ENCODE peak calls at places on chromosomes 4 and X, in four cellular contexts. E is spleen, Y is ascending aorta, J is OCI-LY7. Q is an unnamed sample.
A peak's percentile ranks its signal among the peaks of the same experiment; 100 is the strongest.

GRCh38 chrX:130114141-130114561 is 3.9 kb upstream of the ELF4 start:
- DNase-seq in E (no peak), Y (no peak), J (no peak), Q (no peak)

GRCh38 chrX:71178908-71179307 is 34.3 kb downstream of the NLGN3 start:
- DNase-seq in E (no peak), Y (no peak), J (peak; percentile 64), Q (peak; percentile 78)

GRCh38 chr4:95293014-95293413 is 255.8 kb downstream of the UNC5C start:
- DNase-seq in E (no peak), Y (no peak), J (no peak), Q (no peak)

GRCh38 chr4:99201687-99202086 is 17.4 kb downstream of the ADH6 start:
- DNase-seq in E (no peak), Y (no peak), J (no peak), Q (no peak)

GRCh38 chr4:174324246-174324645 is 40.5 kb downstream of the CEP44 start:
- DNase-seq in E (no peak), Y (no peak), J (no peak), Q (no peak)

GRCh38 chr4:92175250-92175649 is 128.5 kb upstream of the GRID2 start:
- DNase-seq in E (no peak), Y (no peak), J (no peak), Q (no peak)

GRCh38 chr4:170672571-170672970 is 582.8 kb upstream of the AADAT start:
- DNase-seq in E (no peak), Y (no peak), J (no peak), Q (no peak)

GRCh38 chr4:80184053-80184790 is 13.1 kb upstream of the PRDM8 start:
- DNase-seq in E (peak; percentile 98), Y (no peak), J (peak; percentile 70), Q (peak; percentile 95)

GRCh38 chr4:128663325-128663724 is 146.2 kb upstream of the JADE1 start:
- DNase-seq in E (no peak), Y (no peak), J (peak; percentile 82), Q (no peak)

GRCh38 chrX:747176-747575 is 116.6 kb downstream of the SHOX start:
- DNase-seq in E (peak; percentile 20), Y (no peak), J (no peak), Q (no peak)

GRCh38 chrX:120468071-120468470 is 1.0 kb downstream of the LAMP2 start:
- DNase-seq in E (no peak), Y (no peak), J (peak; percentile 22), Q (no peak)

GRCh38 chrX:139559383-139560042 is 29.0 kb downstream of the F9 start:
- DNase-seq in E (no peak), Y (no peak), J (peak; percentile 76), Q (no peak)

GRCh38 chr4:160372390-160372789 is 1269.5 kb downstream of the RAPGEF2 start:
- DNase-seq in E (no peak), Y (no peak), J (no peak), Q (no peak)

GRCh38 chrX:349196-349595 is 30.6 kb upstream of the GTPBP6 start:
- DNase-seq in E (peak; percentile 64), Y (no peak), J (no peak), Q (peak; percentile 47)

GRCh38 chr4:41753942-41754341 is 5.4 kb upstream of the PHOX2B start:
- DNase-seq in E (no peak), Y (no peak), J (no peak), Q (no peak)

GRCh38 chrX:86805241-86805640 is 657.0 kb downstream of the DACH2 start:
- DNase-seq in E (no peak), Y (no peak), J (no peak), Q (no peak)

GRCh38 chr4:10157478-10158354 is 41.1 kb upstream of the WDR1 start:
- DNase-seq in E (no peak), Y (no peak), J (peak; percentile 55), Q (peak; percentile 86)

GRCh38 chrX:133523094-133523493 is 107.8 kb upstream of the GPC4 start:
- DNase-seq in E (no peak), Y (no peak), J (no peak), Q (no peak)

GRCh38 chrX:53685711-53686110 is 808 bp downstream of the HUWE1 start:
- DNase-seq in E (no peak), Y (no peak), J (peak; percentile 18), Q (no peak)

GRCh38 chr4:82704156-82704555 is 94.4 kb downstream of the SCD5 start:
- DNase-seq in E (no peak), Y (no peak), J (no peak), Q (no peak)

GRCh38 chr4:8355864-8356565 is 84.5 kb downstream of the ACOX3 start:
- DNase-seq in E (no peak), Y (no peak), J (no peak), Q (peak; percentile 77)

GRCh38 chr4:80137631-80138030 is 59.7 kb upstream of the PRDM8 start:
- DNase-seq in E (no peak), Y (no peak), J (no peak), Q (no peak)

GRCh38 chrX:130626521-130626920 is 224.7 kb downstream of the RBMX2 start:
- DNase-seq in E (no peak), Y (no peak), J (no peak), Q (no peak)

GRCh38 chrX:71118985-71119535 is 664 bp downstream of the MED12 start:
- DNase-seq in E (no peak), Y (no peak), J (no peak), Q (no peak)

GRCh38 chrX:129786210-129786651 is 6.5 kb downstream of the SASH3 start:
- DNase-seq in E (no peak), Y (no peak), J (peak; percentile 83), Q (no peak)

GRCh38 chrX:118779581-118779980 is 44.0 kb upstream of the ZCCHC12 start:
- DNase-seq in E (no peak), Y (no peak), J (no peak), Q (no peak)

GRCh38 chr4:36255575-36255974 is 11.3 kb upstream of the ARAP2 start:
- DNase-seq in E (no peak), Y (no peak), J (peak; percentile 76), Q (no peak)

DNA sequence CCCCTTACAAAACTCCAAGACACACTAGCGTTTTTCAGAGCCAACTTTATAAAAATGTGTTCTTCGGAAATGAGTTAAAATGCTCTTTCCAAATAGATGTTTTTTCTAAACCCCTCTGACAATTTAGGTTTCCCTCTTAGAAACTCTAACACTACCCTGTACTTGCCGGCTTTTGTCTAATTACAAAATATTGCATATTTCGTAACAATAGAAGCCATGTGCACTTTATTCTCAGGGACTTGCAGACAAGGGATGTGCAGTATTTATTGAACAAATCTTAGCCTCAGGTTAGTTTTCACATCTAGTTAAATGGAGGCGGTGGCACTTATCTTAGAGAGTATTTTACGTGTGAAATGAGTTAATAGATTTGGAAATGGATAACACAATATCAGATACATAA is 547 bp upstream of the PABPC4L start:
- DNase-seq in E (no peak), Y (no peak), J (no peak), Q (no peak)
- H3K4me3 ChIP-seq in E (no peak overlapping the region), Y (peak overlapping the region; percentile 69), J (no peak overlapping the region), Q (peak overlapping the region; percentile 53)

DNA sequence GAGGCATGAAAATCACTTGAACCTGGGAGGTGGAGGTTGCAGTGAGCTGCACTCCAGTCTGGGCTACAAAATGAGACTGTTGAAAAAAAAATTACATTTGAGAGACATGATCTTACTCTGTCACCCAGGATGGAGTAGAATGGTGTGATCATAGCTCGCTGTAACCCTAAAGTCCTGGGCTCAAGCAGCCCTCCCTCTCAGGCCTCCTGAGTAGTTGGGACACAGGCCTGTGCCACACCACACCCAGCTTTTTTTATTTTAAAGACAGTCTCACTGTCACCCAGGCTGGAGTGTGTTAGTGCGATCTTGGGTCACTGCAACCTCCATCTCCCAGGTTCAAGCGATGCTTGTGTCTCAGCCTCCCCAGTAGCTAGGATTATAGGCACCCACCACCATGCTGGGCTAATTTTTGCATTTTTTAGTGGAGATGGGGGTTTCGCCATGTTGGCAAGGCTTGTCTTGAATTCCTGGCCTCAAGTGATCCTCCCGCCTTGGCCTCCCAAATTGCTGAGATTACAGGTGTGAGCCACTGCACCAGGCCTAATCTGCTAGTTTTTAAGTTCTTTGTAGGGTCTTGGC is 6.1 kb downstream of the RPS3A start:
- DNase-seq in E (no peak), Y (no peak), J (no peak), Q (no peak)
- H3K27ac ChIP-seq in E (no peak overlapping the region), Y (no peak overlapping the region), J (no peak overlapping the region), Q (no peak overlapping the region)

DNA sequence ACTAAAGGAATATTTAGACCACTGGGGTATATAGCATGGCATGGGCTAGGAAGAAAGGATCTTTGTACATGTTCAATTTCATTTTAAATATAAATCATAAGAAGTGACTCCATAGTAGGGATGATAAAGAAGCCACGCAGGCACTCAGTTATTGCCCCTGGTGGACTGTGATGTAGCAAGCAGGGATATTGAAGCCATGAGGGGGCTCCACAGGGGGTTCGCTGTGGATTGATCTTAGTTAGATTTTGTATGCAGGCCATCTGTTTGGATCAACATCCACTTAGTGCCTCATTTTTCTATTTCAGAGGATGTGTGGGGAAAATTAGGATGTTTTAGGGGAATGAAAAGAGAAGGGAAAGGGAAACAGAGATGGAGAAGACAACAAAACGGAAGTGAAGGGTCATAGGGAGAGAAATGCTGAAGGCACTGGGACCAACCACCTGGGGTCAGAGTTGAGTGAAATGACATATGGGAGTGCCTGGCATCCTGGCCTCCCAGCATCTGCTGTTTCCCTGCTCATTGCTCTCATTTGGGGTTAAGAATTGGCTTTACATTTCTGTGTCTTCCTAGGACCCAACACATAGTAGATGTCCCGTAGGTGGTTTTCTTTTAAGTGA is 11.2 kb upstream of the FREM3 start:
- DNase-seq in E (no peak), Y (no peak), J (no peak), Q (no peak)
- TF ChIP-seq CTCF in E (no peak), Y (no peak), J (no peak), Q (no peak)

GRCh38 chrX:46754450-46755075 is 4.4 kb downstream of the SLC9A7 start:
- DNase-seq in E (no peak), Y (no peak), J (peak; percentile 76), Q (no peak)
- H3K4me3 ChIP-seq in E (no peak overlapping the region), Y (no peak overlapping the region), J (peak overlapping the region; percentile 62), Q (no peak overlapping the region)

GRCh38 chr4:163391756-163392155 is 48.1 kb downstream of the NPY5R start:
- DNase-seq in E (no peak), Y (no peak), J (no peak), Q (no peak)
- H3K27ac ChIP-seq in E (peak overlapping the region; percentile 53), Y (no peak overlapping the region), J (no peak overlapping the region), Q (no peak overlapping the region)

DNA sequence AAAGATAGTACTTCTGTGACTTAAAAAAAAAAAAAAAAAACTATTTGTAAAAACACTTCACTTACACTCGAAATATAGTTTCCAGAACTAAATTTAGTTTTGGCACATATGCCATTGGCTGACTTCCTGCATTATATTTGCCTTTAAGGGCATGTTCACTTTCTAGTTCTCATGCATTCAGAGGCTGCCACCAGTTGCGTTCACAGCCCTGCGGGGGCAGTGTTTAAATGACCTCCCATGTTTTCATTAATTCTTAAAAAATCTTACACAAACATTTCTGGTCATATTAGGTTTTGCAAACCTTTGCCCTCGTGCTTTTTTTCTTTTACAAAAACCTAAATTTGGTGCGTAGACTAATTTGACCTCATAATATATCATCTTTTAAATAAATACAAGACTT is 12.5 kb upstream of the ARHGAP6 start:
- DNase-seq in E (no peak), Y (no peak), J (no peak), Q (no peak)
- TF ChIP-seq CTCF in E (no peak), Y (peak; percentile 30), J (peak; percentile 48), Q (no peak)

Q was measured in sigmoid colon.